ENCODE peak calls at places on chromosomes 6 and 20, in four cellular contexts. One of them, this sample, is unnamed.

GRCh38 chr6:105941616-105942412 is 144.3 kb upstream of the PRDM1 start:
- DNase-seq in Peyer's patch: no peak
- DNase-seq in HS-5: peak
- DNase-seq in H4: no peak
- DNase-seq in this sample: no peak

GRCh38 chr6:112037783-112038216 is 16.1 kb upstream of the CCN6 start:
- DNase-seq in H4: peak
- DNase-seq in HS-5: peak
- DNase-seq in Peyer's patch: peak
- DNase-seq in this sample: no peak

GRCh38 chr6:17493286-17493685 is 99.9 kb downstream of the CAP2 start:
- DNase-seq in HS-5: no peak
- DNase-seq in H4: peak
- DNase-seq in Peyer's patch: no peak
- DNase-seq in this sample: no peak

GRCh38 chr6:16446241-16446640 is 207.9 kb downstream of the GMPR start:
- DNase-seq in Peyer's patch: no peak
- DNase-seq in H4: no peak
- DNase-seq in HS-5: no peak
- DNase-seq in this sample: no peak

GRCh38 chr20:39164642-39165041 is 202.5 kb downstream of the DHX35 start:
- DNase-seq in HS-5: no peak
- DNase-seq in H4: no peak
- DNase-seq in Peyer's patch: no peak
- DNase-seq in this sample: no peak

GRCh38 chr6:626236-626635 is 30.7 kb downstream of the HUS1B start:
- DNase-seq in Peyer's patch: no peak
- DNase-seq in H4: no peak
- DNase-seq in HS-5: no peak
- DNase-seq in this sample: no peak

GRCh38 chr6:79076160-79076559 is 1.9 kb downstream of the PHIP start:
- DNase-seq in H4: no peak
- DNase-seq in Peyer's patch: no peak
- DNase-seq in HS-5: no peak
- DNase-seq in this sample: no peak

GRCh38 chr6:116438590-116439448 is 22.4 kb upstream of the CALHM6 start:
- DNase-seq in HS-5: no peak
- DNase-seq in H4: no peak
- DNase-seq in Peyer's patch: no peak
- DNase-seq in this sample: no peak

GRCh38 chr6:47153066-47153755 is 111.1 kb upstream of the ADGRF1 start:
- DNase-seq in H4: no peak
- DNase-seq in HS-5: peak
- DNase-seq in Peyer's patch: no peak
- DNase-seq in this sample: no peak

GRCh38 chr6:6512711-6513110 is 75.8 kb upstream of the LY86 start:
- DNase-seq in HS-5: no peak
- DNase-seq in H4: no peak
- DNase-seq in Peyer's patch: no peak
- DNase-seq in this sample: no peak

This sample was measured in upper lobe of right lung.